ENCODE peak calls at places on chromosome 15, in seven cellular contexts. L, M, D, G, I, H and P are unnamed samples.

GRCh38 chr15:85004551-85004950 is 22.9 kb downstream of the PDE8A start:
- DNase-seq in G (no peak), I (no peak), M (peak; percentile 36), D (no peak), H (no peak), L (no peak), P (no peak)

GRCh38 chr15:88650556-88650955 is 11.7 kb downstream of the ISG20 start:
- DNase-seq in M (no peak), G (no peak), D (no peak), I (no peak), L (no peak), H (no peak), P (peak; percentile 8)

GRCh38 chr15:88704791-88705768 is 66.3 kb downstream of the ISG20 start:
- DNase-seq in G (no peak), D (no peak), L (peak; percentile 23), H (no peak), I (peak; percentile 68), M (no peak), P (peak; percentile 34)

GRCh38 chr15:49675051-49675450 is 54.2 kb downstream of the DTWD1 start:
- DNase-seq in G (no peak), M (no peak), I (no peak), L (no peak), D (peak; percentile 9), H (peak; percentile 88), P (no peak)

GRCh38 chr15:77034620-77035467 is 36.1 kb downstream of the TSPAN3 start:
- DNase-seq in G (no peak), D (no peak), M (no peak), L (peak; percentile 61), I (no peak), H (peak; percentile 48), P (peak; percentile 37)

GRCh38 chr15:75130597-75131268 is 70.9 kb upstream of the C15orf39 start:
- DNase-seq in D (no peak), M (peak; percentile 40), G (no peak), H (no peak), I (no peak), L (peak; percentile 24), P (no peak)

GRCh38 chr15:24675332-24676144 is at the start of gene NPAP1:
- DNase-seq in G (no peak), L (no peak), M (no peak), I (no peak), D (no peak), H (no peak), P (peak; percentile 46)

GRCh38 chr15:74382004-74382816 is 14.8 kb upstream of the CYP11A1 start:
- DNase-seq in I (peak; percentile 78), D (peak; percentile 74), G (peak; percentile 66), H (peak; percentile 91), L (peak; percentile 87), M (peak; percentile 77), P (peak; percentile 93)

GRCh38 chr15:100005715-100006114 is 272.5 kb upstream of the LYSMD4 start:
- DNase-seq in G (no peak), D (no peak), L (no peak), I (no peak), M (no peak), H (no peak), P (no peak)

GRCh38 chr15:63367900-63368299 is 13.7 kb downstream of the CA12 start:
- DNase-seq in D (no peak), I (no peak), H (no peak), M (no peak), G (no peak), L (no peak), P (no peak)

GRCh38 chr15:63368503-63368902 is 13.1 kb downstream of the CA12 start:
- DNase-seq in G (no peak), I (no peak), H (no peak), M (no peak), D (no peak), L (no peak), P (no peak)

GRCh38 chr15:63366451-63366850 is 15.2 kb downstream of the CA12 start:
- DNase-seq in H (no peak), D (no peak), M (no peak), G (no peak), L (no peak), I (no peak), P (no peak)

GRCh38 chr15:63369296-63369695 is 12.3 kb downstream of the CA12 start:
- DNase-seq in D (no peak), I (peak; percentile 79), L (no peak), H (no peak), M (peak; percentile 8), G (no peak), P (no peak)

GRCh38 chr15:63367390-63367789 is 14.3 kb downstream of the CA12 start:
- DNase-seq in H (no peak), D (no peak), I (no peak), M (no peak), L (no peak), G (no peak), P (no peak)
- H3K27ac ChIP-seq in H (peak overlapping the region; percentile 26), D (no peak overlapping the region), I (no peak overlapping the region), M (no peak overlapping the region), L (peak overlapping the region; percentile 74), G (no peak overlapping the region), P (no peak overlapping the region)

DNA sequence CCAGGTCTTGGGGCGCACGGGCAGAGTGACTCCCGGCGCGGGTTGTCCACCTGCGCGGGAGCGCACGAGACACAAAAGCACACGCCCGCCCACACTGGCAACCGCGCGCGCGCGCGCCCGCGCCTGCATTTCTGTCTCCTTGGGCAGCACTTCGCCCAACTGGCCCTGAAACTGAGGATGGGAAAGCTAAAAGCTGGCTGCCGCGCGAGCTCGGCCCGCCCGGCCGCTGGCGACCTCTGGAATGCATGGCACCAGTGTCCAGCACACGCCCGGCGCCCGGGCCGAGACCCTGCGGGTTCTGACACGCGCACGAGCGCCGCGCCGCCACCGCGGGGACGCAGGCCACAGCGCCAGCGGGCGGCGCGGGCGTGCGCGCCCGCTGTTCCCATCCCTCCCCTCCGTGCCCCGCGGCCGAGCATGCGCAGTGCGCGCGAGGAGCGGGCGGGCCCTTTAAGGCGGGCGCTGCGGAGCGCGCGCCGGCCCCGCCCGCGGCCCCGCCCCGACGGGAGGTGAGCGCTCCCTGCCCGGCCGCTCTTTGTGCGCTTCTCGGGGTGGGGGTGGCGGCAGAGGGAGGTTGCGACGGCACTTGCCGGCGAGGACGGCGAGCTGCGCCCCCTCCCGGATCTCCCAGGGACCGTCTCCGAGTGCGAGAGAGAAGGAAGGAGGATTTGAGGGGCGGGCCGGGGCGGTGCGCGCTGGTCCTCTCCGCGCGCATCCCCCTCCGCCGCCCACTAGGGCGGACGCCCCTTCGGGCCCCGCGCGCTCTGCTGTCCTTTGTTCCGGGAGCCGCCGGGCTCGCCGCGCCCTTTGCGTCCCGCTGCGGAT is 1.1 kb upstream of the MEX3B start:
- DNase-seq in G (peak; percentile 76), L (peak; percentile 88), I (peak; percentile 88), D (peak; percentile 73), H (peak; percentile 93), M (peak; percentile 92), P (peak; percentile 93)
- H3K4me1 ChIP-seq in G (peaks cover 21% of the 10 kb centered on the region), L (peaks cover 18% of the 10 kb centered on the region), I (peaks cover 22% of the 10 kb centered on the region), D (peaks cover 8% of the 10 kb centered on the region), H (no peaks in the 10 kb centered on the region), M (peaks cover 8% of the 10 kb centered on the region), P (peaks cover 3% of the 10 kb centered on the region)

DNA sequence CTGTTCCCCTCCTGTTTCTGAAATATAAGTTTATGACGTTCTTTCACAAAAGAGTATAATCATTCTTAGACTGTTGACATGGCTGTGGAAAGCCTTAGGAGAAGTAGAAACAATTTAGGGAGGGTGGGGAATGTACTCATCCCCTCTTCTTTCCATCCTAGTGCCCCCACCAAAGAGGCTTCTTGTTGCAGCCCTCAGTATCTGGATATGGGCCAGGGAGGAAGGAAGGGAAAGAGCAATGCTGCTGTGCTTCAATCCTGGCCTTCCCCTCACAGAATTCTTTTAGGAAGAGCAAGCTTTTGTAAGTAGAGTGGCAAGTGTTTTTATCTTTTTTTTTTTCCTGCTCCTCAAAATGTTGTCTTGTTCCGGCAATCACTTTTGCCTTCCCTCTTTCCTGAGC is 1.7 kb downstream of the INAFM2 start:
- DNase-seq in L (no peak), G (no peak), H (no peak), D (no peak), M (no peak), I (no peak), P (no peak)
- H3K4me3 ChIP-seq in L (peak overlapping the region; percentile 73), G (no peak overlapping the region), H (peak overlapping the region; percentile 84), D (no peak overlapping the region), M (no peak overlapping the region), I (no peak overlapping the region), P (no peak overlapping the region)

GRCh38 chr15:57668074-57668473 is 38.4 kb upstream of the POLR2M start:
- DNase-seq in H (no peak), D (no peak), L (no peak), M (no peak), I (no peak), G (no peak), P (no peak)
- H3K27ac ChIP-seq in H (no peak overlapping the region), D (no peak overlapping the region), L (no peak overlapping the region), M (no peak overlapping the region), I (no peak overlapping the region), G (no peak overlapping the region), P (no peak overlapping the region)

GRCh38 chr15:78061963-78062427 is 15.5 kb downstream of the TBC1D2B start:
- DNase-seq in L (no peak), G (no peak), I (peak; percentile 73), D (no peak), H (peak; percentile 5), M (peak; percentile 45), P (peak; percentile 51)

GRCh38 chr15:78058401-78058935 is 19.0 kb downstream of the TBC1D2B start:
- DNase-seq in G (no peak), H (no peak), L (no peak), D (no peak), I (peak; percentile 32), M (no peak), P (no peak)

GRCh38 chr15:78059110-78059839 is 18.2 kb downstream of the TBC1D2B start:
- DNase-seq in M (peak; percentile 39), G (no peak), D (no peak), L (no peak), I (no peak), H (peak; percentile 11), P (no peak)

GRCh38 chr15:78057803-78058202 is 19.7 kb downstream of the TBC1D2B start:
- DNase-seq in I (no peak), M (no peak), G (no peak), L (no peak), D (no peak), H (no peak), P (no peak)

GRCh38 chr15:78060232-78060631 is 17.3 kb downstream of the TBC1D2B start:
- DNase-seq in I (no peak), G (no peak), M (no peak), H (no peak), D (no peak), L (no peak), P (no peak)
- H3K4me1 ChIP-seq in I (peaks cover 95% of the 10 kb centered on the region), G (peaks cover 23% of the 10 kb centered on the region), M (peaks cover 91% of the 10 kb centered on the region), H (peaks cover 21% of the 10 kb centered on the region), D (peaks cover 66% of the 10 kb centered on the region), L (peaks cover 96% of the 10 kb centered on the region), P (peaks cover 75% of the 10 kb centered on the region)

DNA sequence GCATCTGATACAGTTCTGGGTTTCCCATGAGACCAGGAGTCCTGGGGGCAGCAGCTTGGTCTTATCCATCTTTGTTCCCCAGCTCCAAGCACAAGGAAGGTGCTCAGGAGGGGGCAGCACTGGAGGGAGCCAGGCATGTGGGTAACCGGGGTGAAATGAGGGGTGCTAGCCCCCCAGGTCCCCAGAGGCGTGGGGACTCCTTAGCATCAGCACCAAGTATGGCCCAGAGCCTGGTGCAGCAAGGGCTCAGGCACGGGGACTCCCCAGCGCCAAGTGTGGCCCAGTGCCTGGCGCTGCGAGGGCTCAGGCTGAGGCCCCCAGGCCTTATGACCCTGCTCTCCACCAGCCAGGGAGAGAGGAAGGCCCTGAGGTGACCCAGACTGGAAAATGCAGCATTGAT is 94.1 kb downstream of the CHSY1 start:
- DNase-seq in M (no peak), H (no peak), G (no peak), D (no peak), L (no peak), I (no peak), P (no peak)
- H3K4me3 ChIP-seq in M (no peak overlapping the region), H (no peak overlapping the region), G (no peak overlapping the region), D (no peak overlapping the region), L (no peak overlapping the region), I (no peak overlapping the region), P (no peak overlapping the region)

GRCh38 chr15:55992769-55993110 is 672 bp downstream of the NEDD4 start:
- DNase-seq in L (no peak), G (no peak), H (no peak), D (peak; percentile 45), I (no peak), M (peak; percentile 4), P (no peak)
- H3K27ac ChIP-seq in L (peak overlapping the region; percentile 95), G (peak overlapping the region; percentile 68), H (no peak overlapping the region), D (peak overlapping the region; percentile 83), I (peak overlapping the region; percentile 82), M (no peak overlapping the region), P (peak overlapping the region; percentile 95)